ENCODE peak calls at places on chromosome 4, in five cellular contexts. U is lower leg skin, G is uterus, Q is heart left ventricle, J is spleen. C is an unnamed sample.

GRCh38 chr4:60863442-60863841 is 336.7 kb upstream of the ADGRL3 start:
- DNase-seq in U (no peak), G (no peak), Q (no peak), J (no peak), C (no peak)

GRCh38 chr4:128718793-128719192 is 90.7 kb upstream of the JADE1 start:
- DNase-seq in U (no peak), G (no peak), Q (no peak), J (no peak), C (no peak)

GRCh38 chr4:44760142-44760898 is 34.0 kb upstream of the GNPDA2 start:
- DNase-seq in U (no peak), G (no peak), Q (no peak), J (no peak), C (no peak)

GRCh38 chr4:7342581-7343352 is 92.0 kb downstream of the PSAPL1 start:
- DNase-seq in U (no peak), G (no peak), Q (no peak), J (peak), C (no peak)

GRCh38 chr4:11418610-11419009 is 10.1 kb downstream of the HS3ST1 start:
- DNase-seq in U (no peak), G (no peak), Q (no peak), J (no peak), C (no peak)

GRCh38 chr4:1629704-1630093 is 54.4 kb downstream of the FAM53A start:
- DNase-seq in U (no peak), G (no peak), Q (no peak), J (no peak), C (no peak)

GRCh38 chr4:158826882-158827281 is 58.1 kb downstream of the FNIP2 start:
- DNase-seq in U (no peak), G (no peak), Q (no peak), J (no peak), C (no peak)

GRCh38 chr4:99855677-99856076 is 38.5 kb downstream of the LAMTOR3 start:
- DNase-seq in U (no peak), G (no peak), Q (no peak), J (no peak), C (no peak)

GRCh38 chr4:53490965-53491622 is 100.2 kb downstream of the LNX1 start:
- DNase-seq in U (no peak), G (peak), Q (peak), J (no peak), C (no peak)

GRCh38 chr4:173334891-173335754 is 965 bp upstream of the HMGB2 start:
- DNase-seq in U (peak), G (peak), Q (peak), J (peak), C (peak)

GRCh38 chr4:180828455-180829018 is 1414.7 kb upstream of the TENM3 start:
- DNase-seq in U (no peak), G (no peak), Q (no peak), J (no peak), C (no peak)

GRCh38 chr4:139922625-139923024 is 231.4 kb downstream of the MAML3 start:
- DNase-seq in U (no peak), G (no peak), Q (no peak), J (no peak), C (no peak)

DNA sequence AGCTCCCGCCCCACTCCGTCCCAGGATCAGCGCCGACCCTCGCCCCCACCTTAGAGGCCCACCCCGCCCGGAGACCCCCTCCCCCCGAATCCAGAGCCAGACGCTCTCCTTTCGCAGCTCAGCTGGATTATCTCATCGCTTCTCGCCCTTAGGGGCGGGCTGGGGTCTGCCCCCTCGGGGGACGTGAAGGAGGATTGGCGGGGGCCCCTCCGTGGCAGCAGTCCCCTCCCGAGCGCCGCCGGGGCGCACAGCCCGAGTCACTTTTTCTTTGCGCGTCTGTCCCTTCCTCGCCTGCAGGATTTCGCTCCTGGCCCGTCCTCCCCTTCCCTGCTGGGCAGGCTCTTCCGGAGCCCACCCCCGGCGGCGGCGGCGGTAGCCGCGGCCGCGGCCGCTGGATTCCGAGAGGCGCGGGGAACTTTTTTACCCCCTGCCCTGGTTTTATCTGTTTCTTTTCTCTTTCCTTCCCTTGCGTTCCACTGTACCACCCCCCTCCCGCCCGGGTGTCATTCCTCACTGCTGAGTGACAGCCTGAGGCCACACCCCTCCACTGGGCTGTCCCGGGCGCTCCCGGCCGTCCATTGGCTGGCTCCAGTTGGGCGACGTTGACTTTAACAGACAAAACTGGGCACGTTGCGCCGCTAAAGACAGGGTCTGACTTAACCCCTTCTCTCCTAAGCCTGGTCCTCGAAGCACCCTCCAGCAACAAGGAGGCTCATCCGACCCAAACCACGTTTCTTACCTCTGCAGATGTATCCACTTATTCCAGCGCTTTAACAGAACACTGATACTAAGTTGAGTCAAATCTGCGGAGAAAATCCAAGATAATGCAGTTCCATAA is 467 bp upstream of the NKX3-2 start:
- DNase-seq in U (peak), G (peak), Q (peak), J (peak), C (no peak)
- TF ChIP-seq POLR2A in U (no peak), G (no peak), Q (no peak), J (no peak), C (no peak)

GRCh38 chr4:147617841-147618421 is 734 bp downstream of the TMEM184C start:
- DNase-seq in U (no peak), G (no peak), Q (no peak), J (no peak), C (no peak)

GRCh38 chr4:147616849-147617172 is 386 bp upstream of the TMEM184C start:
- DNase-seq in U (no peak), G (no peak), Q (no peak), J (no peak), C (no peak)

GRCh38 chr4:147620315-147620714 is 3.1 kb downstream of the TMEM184C start:
- DNase-seq in U (no peak), G (no peak), Q (no peak), J (no peak), C (no peak)

DNA sequence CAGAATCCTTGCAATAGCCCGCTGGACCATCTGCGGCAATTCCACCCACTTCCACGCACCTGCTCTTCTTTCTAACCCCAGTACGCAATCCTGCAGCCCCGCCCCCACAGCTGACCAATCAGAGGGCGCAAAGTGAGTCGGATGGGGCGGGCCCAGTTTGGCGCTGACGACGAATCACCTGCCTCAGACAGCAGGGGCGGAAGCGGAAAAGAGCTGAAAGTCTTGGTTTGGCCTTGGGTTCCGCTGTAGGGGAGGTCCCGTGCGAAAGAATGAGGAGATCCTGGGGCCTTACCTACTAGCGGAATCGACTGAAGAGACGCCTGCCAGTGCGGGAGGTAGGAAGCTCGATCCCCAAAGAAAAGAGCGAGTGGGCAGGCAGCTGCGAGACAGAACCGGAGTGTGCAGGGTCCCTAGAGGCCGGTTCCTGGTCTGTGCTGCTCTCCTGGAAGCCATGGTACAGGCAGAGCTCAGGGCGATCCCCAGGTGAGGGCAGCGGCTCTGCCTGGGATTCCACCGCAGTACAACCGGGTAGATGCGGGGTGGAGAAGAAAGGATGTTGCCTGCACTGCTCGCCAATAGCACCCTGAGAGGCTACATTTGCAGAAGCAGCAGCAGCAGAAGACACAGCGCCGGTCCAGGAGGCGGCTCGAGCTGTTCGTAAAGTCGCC is at the start of gene TMEM184C:
- DNase-seq in U (peak), G (peak), Q (peak), J (peak), C (peak)
- TF ChIP-seq POLR2A in U (no peak), G (peak), Q (no peak), J (peak), C (peak)

GRCh38 chr4:39044947-39045734 is 12.9 kb upstream of the TMEM156 start:
- DNase-seq in U (no peak), G (no peak), Q (no peak), J (peak), C (no peak)
- TF ChIP-seq POLR2A in U (no peak), G (peak), Q (no peak), J (peak), C (no peak)

GRCh38 chr4:76307670-76308014 is 1.1 kb downstream of the STBD1 start:
- DNase-seq in U (no peak), G (no peak), Q (peak), J (no peak), C (no peak)

GRCh38 chr4:76306882-76307669 is 543 bp downstream of the STBD1 start:
- DNase-seq in U (peak), G (peak), Q (peak), J (peak), C (no peak)

GRCh38 chr4:76310683-76311082 is 4.2 kb downstream of the STBD1 start:
- DNase-seq in U (no peak), G (no peak), Q (no peak), J (no peak), C (no peak)

GRCh38 chr4:76309939-76310549 is 3.5 kb downstream of the STBD1 start:
- DNase-seq in U (no peak), G (no peak), Q (no peak), J (no peak), C (no peak)

GRCh38 chr4:76308548-76308947 is 2.0 kb downstream of the STBD1 start:
- DNase-seq in U (no peak), G (no peak), Q (peak), J (no peak), C (no peak)
- TF ChIP-seq POLR2A in U (no peak), G (no peak), Q (no peak), J (no peak), C (no peak)

C was measured in breast epithelium.